ENCODE peak calls at places on chromosomes 13 and 19, in six cellular contexts. U, V, T, Q, Y and E are unnamed samples. For H3K9me3, the result is how much of the 10 kb centered on the place peaks cover.

GRCh38 chr19:3440082-3440481 is 40.2 kb downstream of the SMIM24 start:
- DNase-seq in Q (peak), T (peak), Y (peak), V (no peak), U (peak), E (peak)

GRCh38 chr19:55622242-55622969 is 2.0 kb downstream of the ZNF784 start:
- DNase-seq in T (no peak), Q (no peak), V (no peak), Y (no peak), U (no peak), E (no peak)

GRCh38 chr13:31761951-31762350 is 22.6 kb downstream of the RXFP2 start:
- DNase-seq in Q (no peak), T (no peak), U (no peak), Y (no peak), V (no peak), E (no peak)

GRCh38 chr13:100100115-100100879 is 11.4 kb downstream of the PCCA start:
- DNase-seq in Q (no peak), V (peak), U (peak), T (no peak), Y (no peak), E (no peak)

GRCh38 chr19:13139633-13140311 is 10.4 kb downstream of the STX10 start:
- DNase-seq in Q (no peak), U (no peak), Y (no peak), T (no peak), V (no peak), E (no peak)

GRCh38 chr13:46596501-46596900 is 43.5 kb downstream of the LRCH1 start:
- DNase-seq in U (no peak), T (no peak), Y (no peak), Q (no peak), V (no peak), E (no peak)

GRCh38 chr19:19750131-19750841 is 17.4 kb upstream of the ZNF14 start:
- DNase-seq in Q (no peak), T (no peak), Y (no peak), V (no peak), U (no peak), E (no peak)

GRCh38 chr13:104823709-104824108 is 1711.8 kb downstream of the EFNB2 start:
- DNase-seq in U (no peak), T (no peak), V (no peak), Q (no peak), Y (no peak), E (no peak)

GRCh38 chr13:75830842-75831241 is 194.7 kb downstream of the LMO7 start:
- DNase-seq in V (no peak), Q (no peak), U (no peak), T (no peak), Y (no peak), E (no peak)

GRCh38 chr13:102191951-102192461 is 209.8 kb downstream of the FGF14 start:
- DNase-seq in U (no peak), T (no peak), Q (no peak), Y (no peak), V (no peak), E (no peak)

GRCh38 chr13:98443329-98443728 is 133.6 kb downstream of the STK24 start:
- DNase-seq in V (no peak), U (no peak), Y (no peak), Q (no peak), T (no peak), E (no peak)

GRCh38 chr13:31846182-31846938 is 107.0 kb downstream of the RXFP2 start:
- DNase-seq in T (peak), V (peak), Y (peak), Q (peak), U (peak), E (peak)

GRCh38 chr13:105603283-105603682 is 932.2 kb downstream of the EFNB2 start:
- DNase-seq in U (no peak), V (no peak), Q (no peak), Y (no peak), T (no peak), E (no peak)

GRCh38 chr13:62014299-62014698 is 598.6 kb upstream of the PCDH20 start:
- DNase-seq in Y (no peak), U (no peak), Q (no peak), V (peak), T (no peak), E (no peak)

GRCh38 chr13:42649761-42650289 is 75.9 kb downstream of the TNFSF11 start:
- DNase-seq in U (no peak), V (no peak), Y (no peak), Q (no peak), T (no peak), E (no peak)

GRCh38 chr19:19550972-19551861 is 13.2 kb downstream of the CILP2 start:
- DNase-seq in V (no peak), Y (no peak), T (no peak), Q (no peak), U (no peak), E (no peak)

GRCh38 chr13:82356667-82357066 is 1525.6 kb downstream of the SLITRK1 start:
- DNase-seq in Q (no peak), U (no peak), Y (no peak), T (no peak), V (no peak), E (no peak)

GRCh38 chr19:56141416-56141992 is 417 bp downstream of the ZNF444 start:
- DNase-seq in T (no peak), V (no peak), U (peak), Y (no peak), Q (no peak), E (peak)

GRCh38 chr13:29743229-29743786 is 107.1 kb downstream of the UBL3 start:
- DNase-seq in T (peak), Y (peak), V (no peak), Q (no peak), U (no peak), E (no peak)

GRCh38 chr13:101916758-101917474 is 464.4 kb downstream of the ITGBL1 start:
- DNase-seq in V (no peak), Q (no peak), Y (no peak), T (no peak), U (no peak), E (no peak)

GRCh38 chr13:97432917-97433726 is 847 bp upstream of the RAP2A start:
- DNase-seq in Y (peak), V (peak), Q (peak), T (peak), U (peak), E (peak)

GRCh38 chr13:105050696-105051095 is 1484.8 kb downstream of the EFNB2 start:
- DNase-seq in T (no peak), U (no peak), Q (no peak), Y (no peak), V (no peak), E (no peak)

GRCh38 chr13:60288569-60288968 is 108.5 kb upstream of the TDRD3 start:
- DNase-seq in Q (no peak), U (no peak), T (no peak), V (no peak), Y (no peak), E (no peak)

GRCh38 chr19:52943884-52944643 is 18.6 kb downstream of the ZNF816 start:
- DNase-seq in Q (no peak), T (no peak), V (no peak), Y (peak), U (no peak), E (no peak)

GRCh38 chr13:36345438-36346221 is 564 bp downstream of the SPART start:
- DNase-seq in Y (peak), V (peak), Q (peak), U (peak), T (peak), E (peak)

GRCh38 chr13:86020350-86021002 is 221.3 kb upstream of the SLITRK6 start:
- DNase-seq in T (no peak), Y (no peak), V (no peak), Q (no peak), U (no peak), E (no peak)

GRCh38 chr19:56162258-56162657 is 13.6 kb upstream of the GALP start:
- DNase-seq in Y (no peak), U (peak), T (no peak), Q (no peak), V (no peak), E (no peak)

GRCh38 chr19:46202872-46203860 is 26.4 kb upstream of the IGFL1 start:
- DNase-seq in Y (no peak), Q (no peak), V (no peak), U (peak), T (no peak), E (no peak)

DNA sequence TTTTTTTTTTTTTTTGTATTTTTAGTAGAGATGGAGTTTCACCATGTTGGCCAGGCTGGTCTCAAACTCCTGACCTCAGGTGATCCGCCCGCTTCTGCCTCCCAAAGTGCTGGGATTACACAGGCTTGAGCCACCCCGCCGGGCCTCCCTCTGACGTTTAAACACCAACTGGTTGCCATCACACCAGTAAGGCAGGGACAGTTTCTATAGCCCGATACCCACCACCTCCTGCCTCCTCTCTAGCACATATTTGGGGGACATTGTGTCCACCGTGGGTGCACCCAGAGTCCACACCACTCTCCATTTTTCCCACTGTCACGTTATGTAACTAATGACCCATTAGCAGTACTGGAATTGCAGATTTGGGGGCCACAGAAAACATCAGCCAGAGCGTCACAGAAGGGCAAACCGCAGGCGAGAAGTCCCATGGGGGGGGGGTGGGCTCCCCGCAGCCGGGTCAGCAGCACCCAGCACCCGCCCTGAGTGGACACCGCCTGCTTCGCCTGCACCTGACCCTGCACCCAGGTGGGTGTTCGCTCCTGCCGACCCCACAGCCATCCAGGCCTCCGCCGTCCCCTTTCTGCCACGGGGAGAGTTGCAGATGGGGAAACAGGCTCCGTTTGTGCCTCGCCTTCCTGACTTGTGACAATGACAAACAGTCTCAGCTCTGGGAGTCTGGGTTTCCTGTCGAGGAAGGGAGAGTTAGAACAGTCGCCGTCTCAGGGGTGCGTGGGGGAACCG is 3.6 kb downstream of the ONECUT3 start:
- DNase-seq in Q (no peak), V (no peak), U (no peak), Y (no peak), T (no peak), E (no peak)
- H3K4me3 ChIP-seq in Q (no peak), V (no peak), U (no peak), Y (no peak), T (no peak), E (no peak)

GRCh38 chr19:16021796-16022195 is 54.5 kb upstream of the TPM4 start:
- DNase-seq in T (no peak), U (no peak), V (no peak), Y (peak), Q (no peak), E (no peak)

GRCh38 chr19:16018106-16018755 is 58.1 kb upstream of the TPM4 start:
- DNase-seq in U (no peak), V (no peak), Q (no peak), T (no peak), Y (peak), E (no peak)

GRCh38 chr19:16022251-16022650 is 54.0 kb upstream of the TPM4 start:
- DNase-seq in U (no peak), T (no peak), Q (no peak), Y (peak), V (no peak), E (no peak)

GRCh38 chr19:16018801-16019551 is 57.3 kb upstream of the TPM4 start:
- DNase-seq in Y (no peak), V (no peak), Q (no peak), T (no peak), U (no peak), E (no peak)

GRCh38 chr19:16019691-16020448 is 56.4 kb upstream of the TPM4 start:
- DNase-seq in V (no peak), U (no peak), Y (peak), T (no peak), Q (no peak), E (no peak)
- H3K9me3 ChIP-seq in V (under half), U (under half), Y (under half), T (under half), Q (under half), E (under half)

GRCh38 chr13:41075034-41075433 is 13.7 kb downstream of the WBP4 start:
- DNase-seq in U (peak), T (no peak), V (peak), Y (no peak), Q (no peak), E (peak)
- H3K4me3 ChIP-seq in U (no peak), T (no peak), V (no peak), Y (no peak), Q (no peak), E (no peak)

DNA sequence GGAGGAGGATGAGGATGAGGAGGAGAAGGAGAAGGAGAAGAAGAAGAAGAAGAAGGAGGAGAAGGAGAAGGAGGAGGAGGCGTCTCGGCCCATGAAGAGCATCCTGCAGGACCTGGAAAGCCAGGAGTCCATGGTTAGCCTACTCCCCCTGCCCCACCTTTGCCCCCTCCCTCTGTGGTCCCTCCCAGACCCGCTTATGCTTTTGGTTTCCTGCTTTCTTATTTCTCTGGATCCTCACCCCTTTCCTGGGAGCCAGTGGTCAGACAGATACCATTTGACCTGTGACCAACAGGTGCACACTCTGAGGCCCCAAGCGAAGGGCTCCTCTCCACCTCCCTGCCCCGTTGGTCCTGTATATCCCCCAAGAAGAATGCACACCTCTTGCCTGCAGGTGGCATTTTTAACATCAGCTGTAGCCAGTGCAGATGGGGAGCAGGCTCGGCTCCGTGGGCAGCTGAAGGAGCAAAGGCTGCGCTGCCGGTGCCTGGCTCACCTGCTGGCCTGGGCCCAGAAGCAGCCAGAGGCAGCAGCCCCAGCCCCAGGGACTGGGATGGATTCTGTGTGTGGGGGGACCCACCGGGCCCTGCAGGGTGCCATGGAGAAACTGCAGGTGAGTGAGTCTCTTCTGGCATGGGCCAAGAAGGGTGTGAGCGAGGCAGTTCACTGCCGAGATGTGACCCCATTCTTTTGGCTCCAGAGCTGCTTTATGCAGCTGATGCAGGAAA is 32.1 kb upstream of the ZNF492 start:
- DNase-seq in Y (no peak), T (no peak), Q (no peak), U (no peak), V (no peak), E (no peak)
- H3K9me3 ChIP-seq in Y (under half), T (under half), Q (under half), U (under half), V (under half), E (half or more)